ENCODE peak calls at places on chromosome 21, in ten cellular contexts. One of them, this sample, is unnamed. For H3K4me1 and H3K9me3, the result is how much of the 10 kb centered on the place peaks cover.

GRCh38 chr21:38139380-38140168 is 117.2 kb upstream of the KCNJ15 start:
- DNase-seq in fibroblast of lung: peak
- DNase-seq in pancreas: no peak
- DNase-seq in IMR-90: peak
- DNase-seq in neural progenitor cell: no peak
- DNase-seq in CD8-positive, alpha-beta T cell: no peak
- DNase-seq in spleen: no peak
- DNase-seq in effector memory CD4-positive, alpha-beta T cell: no peak
- DNase-seq in tibial artery: no peak
- DNase-seq in adrenal gland: no peak
- DNase-seq in this sample: no peak

GRCh38 chr21:39105341-39105765 is 77.9 kb downstream of the PSMG1 start:
- DNase-seq in fibroblast of lung: peak
- DNase-seq in pancreas: peak
- DNase-seq in IMR-90: peak
- DNase-seq in neural progenitor cell: no peak
- DNase-seq in CD8-positive, alpha-beta T cell: no peak
- DNase-seq in spleen: no peak
- DNase-seq in effector memory CD4-positive, alpha-beta T cell: no peak
- DNase-seq in tibial artery: no peak
- DNase-seq in adrenal gland: no peak
- DNase-seq in this sample: no peak

GRCh38 chr21:18147678-18148077 is 97.0 kb upstream of the CHODL start:
- DNase-seq in fibroblast of lung: no peak
- DNase-seq in pancreas: no peak
- DNase-seq in IMR-90: no peak
- DNase-seq in neural progenitor cell: no peak
- DNase-seq in CD8-positive, alpha-beta T cell: no peak
- DNase-seq in spleen: no peak
- DNase-seq in effector memory CD4-positive, alpha-beta T cell: no peak
- DNase-seq in tibial artery: no peak
- DNase-seq in adrenal gland: no peak
- DNase-seq in this sample: no peak

GRCh38 chr21:17491716-17492414 is 21.0 kb upstream of the CXADR start:
- DNase-seq in fibroblast of lung: peak
- DNase-seq in pancreas: peak
- DNase-seq in IMR-90: peak
- DNase-seq in neural progenitor cell: no peak
- DNase-seq in CD8-positive, alpha-beta T cell: no peak
- DNase-seq in spleen: no peak
- DNase-seq in effector memory CD4-positive, alpha-beta T cell: no peak
- DNase-seq in tibial artery: peak
- DNase-seq in adrenal gland: peak
- DNase-seq in this sample: no peak

GRCh38 chr21:39073717-39074116 is 109.5 kb downstream of the PSMG1 start:
- DNase-seq in fibroblast of lung: no peak
- DNase-seq in pancreas: no peak
- DNase-seq in IMR-90: no peak
- DNase-seq in neural progenitor cell: no peak
- DNase-seq in CD8-positive, alpha-beta T cell: no peak
- DNase-seq in spleen: no peak
- DNase-seq in effector memory CD4-positive, alpha-beta T cell: no peak
- DNase-seq in tibial artery: peak
- DNase-seq in adrenal gland: no peak
- DNase-seq in this sample: no peak

GRCh38 chr21:37357691-37358090 is 8.9 kb upstream of the DYRK1A start:
- DNase-seq in fibroblast of lung: no peak
- DNase-seq in pancreas: no peak
- DNase-seq in IMR-90: no peak
- DNase-seq in neural progenitor cell: no peak
- DNase-seq in CD8-positive, alpha-beta T cell: no peak
- DNase-seq in spleen: no peak
- DNase-seq in effector memory CD4-positive, alpha-beta T cell: no peak
- DNase-seq in tibial artery: no peak
- DNase-seq in adrenal gland: no peak
- DNase-seq in this sample: no peak

GRCh38 chr21:17848228-17848627 is 29.1 kb upstream of the C21orf91 start:
- DNase-seq in fibroblast of lung: peak
- DNase-seq in pancreas: peak
- DNase-seq in IMR-90: peak
- DNase-seq in neural progenitor cell: no peak
- DNase-seq in CD8-positive, alpha-beta T cell: no peak
- DNase-seq in spleen: no peak
- DNase-seq in effector memory CD4-positive, alpha-beta T cell: no peak
- DNase-seq in tibial artery: peak
- DNase-seq in adrenal gland: no peak
- DNase-seq in this sample: peak

GRCh38 chr21:30256100-30256499 is 26.6 kb downstream of the KRTAP24-1 start:
- DNase-seq in fibroblast of lung: no peak
- DNase-seq in pancreas: no peak
- DNase-seq in IMR-90: no peak
- DNase-seq in neural progenitor cell: no peak
- DNase-seq in CD8-positive, alpha-beta T cell: no peak
- DNase-seq in spleen: no peak
- DNase-seq in effector memory CD4-positive, alpha-beta T cell: no peak
- DNase-seq in tibial artery: no peak
- DNase-seq in adrenal gland: no peak
- DNase-seq in this sample: no peak

GRCh38 chr21:36791695-36792451 is 93.0 kb downstream of the SIM2 start:
- DNase-seq in fibroblast of lung: no peak
- DNase-seq in pancreas: no peak
- DNase-seq in IMR-90: no peak
- DNase-seq in neural progenitor cell: peak
- DNase-seq in CD8-positive, alpha-beta T cell: no peak
- DNase-seq in spleen: no peak
- DNase-seq in effector memory CD4-positive, alpha-beta T cell: no peak
- DNase-seq in tibial artery: no peak
- DNase-seq in adrenal gland: no peak
- DNase-seq in this sample: peak

GRCh38 chr21:38950388-38951094 is 144.8 kb downstream of the ETS2 start:
- DNase-seq in fibroblast of lung: peak
- DNase-seq in pancreas: no peak
- DNase-seq in IMR-90: peak
- DNase-seq in neural progenitor cell: no peak
- DNase-seq in CD8-positive, alpha-beta T cell: no peak
- DNase-seq in spleen: no peak
- DNase-seq in effector memory CD4-positive, alpha-beta T cell: no peak
- DNase-seq in tibial artery: peak
- DNase-seq in adrenal gland: no peak
- DNase-seq in this sample: no peak

GRCh38 chr21:39663742-39664492 is 51.2 kb downstream of the B3GALT5 start:
- DNase-seq in fibroblast of lung: no peak
- DNase-seq in pancreas: no peak
- DNase-seq in IMR-90: no peak
- DNase-seq in neural progenitor cell: no peak
- DNase-seq in CD8-positive, alpha-beta T cell: no peak
- DNase-seq in spleen: no peak
- DNase-seq in effector memory CD4-positive, alpha-beta T cell: no peak
- DNase-seq in tibial artery: no peak
- DNase-seq in adrenal gland: no peak
- DNase-seq in this sample: no peak

DNA sequence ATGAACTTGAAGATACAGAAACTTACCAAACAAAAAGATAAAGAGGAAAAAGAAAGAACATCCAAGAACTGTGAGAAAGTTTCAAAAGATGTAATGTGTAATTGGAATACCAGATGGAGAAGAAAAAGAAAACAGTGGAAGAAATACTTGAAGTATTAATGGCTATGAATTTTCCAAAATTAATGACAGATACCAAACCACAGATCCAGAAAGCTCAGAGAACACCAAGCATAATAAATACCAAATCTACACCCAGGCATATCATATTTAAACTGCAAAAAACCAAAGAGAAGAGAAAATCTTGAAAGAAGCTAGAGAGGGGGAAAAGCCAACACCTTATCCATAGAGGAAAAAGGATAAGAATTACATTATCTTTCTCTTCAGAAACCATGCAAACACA is 136.4 kb downstream of the CLIC6 start:
- DNase-seq in fibroblast of lung: no peak
- DNase-seq in pancreas: no peak
- DNase-seq in IMR-90: no peak
- DNase-seq in neural progenitor cell: no peak
- DNase-seq in CD8-positive, alpha-beta T cell: no peak
- DNase-seq in spleen: no peak
- DNase-seq in effector memory CD4-positive, alpha-beta T cell: no peak
- DNase-seq in tibial artery: no peak
- DNase-seq in adrenal gland: no peak
- DNase-seq in this sample: no peak
- H3K4me1 ChIP-seq in fibroblast of lung: under half
- H3K4me1 ChIP-seq in pancreas: under half
- H3K4me1 ChIP-seq in IMR-90: under half
- H3K4me1 ChIP-seq in neural progenitor cell: under half
- H3K4me1 ChIP-seq in CD8-positive, alpha-beta T cell: under half
- H3K4me1 ChIP-seq in spleen: half or more
- H3K4me1 ChIP-seq in effector memory CD4-positive, alpha-beta T cell: under half
- H3K4me1 ChIP-seq in tibial artery: under half
- H3K4me1 ChIP-seq in adrenal gland: under half
- H3K4me1 ChIP-seq in this sample: under half

GRCh38 chr21:22890656-22891055 is 1892.4 kb downstream of the NCAM2 start:
- DNase-seq in fibroblast of lung: no peak
- DNase-seq in pancreas: no peak
- DNase-seq in IMR-90: no peak
- DNase-seq in neural progenitor cell: no peak
- DNase-seq in CD8-positive, alpha-beta T cell: no peak
- DNase-seq in spleen: no peak
- DNase-seq in effector memory CD4-positive, alpha-beta T cell: no peak
- DNase-seq in tibial artery: no peak
- DNase-seq in adrenal gland: no peak
- DNase-seq in this sample: no peak
- H3K9me3 ChIP-seq in fibroblast of lung: under half
- H3K9me3 ChIP-seq in pancreas: under half
- H3K9me3 ChIP-seq in IMR-90: under half
- H3K9me3 ChIP-seq in neural progenitor cell: under half
- H3K9me3 ChIP-seq in CD8-positive, alpha-beta T cell: under half
- H3K9me3 ChIP-seq in spleen: under half
- H3K9me3 ChIP-seq in effector memory CD4-positive, alpha-beta T cell: under half
- H3K9me3 ChIP-seq in tibial artery: under half
- H3K9me3 ChIP-seq in adrenal gland: under half
- H3K9me3 ChIP-seq in this sample: under half

GRCh38 chr21:41923641-41924342 is 30.0 kb downstream of the C2CD2 start:
- DNase-seq in fibroblast of lung: peak
- DNase-seq in pancreas: no peak
- DNase-seq in IMR-90: peak
- DNase-seq in neural progenitor cell: no peak
- DNase-seq in CD8-positive, alpha-beta T cell: no peak
- DNase-seq in spleen: no peak
- DNase-seq in effector memory CD4-positive, alpha-beta T cell: no peak
- DNase-seq in tibial artery: peak
- DNase-seq in adrenal gland: peak
- DNase-seq in this sample: no peak
- H3K27ac ChIP-seq in fibroblast of lung: peak
- H3K27ac ChIP-seq in pancreas: peak
- H3K27ac ChIP-seq in IMR-90: peak
- H3K27ac ChIP-seq in neural progenitor cell: no peak
- H3K27ac ChIP-seq in CD8-positive, alpha-beta T cell: no peak
- H3K27ac ChIP-seq in spleen: peak
- H3K27ac ChIP-seq in effector memory CD4-positive, alpha-beta T cell: no peak
- H3K27ac ChIP-seq in tibial artery: peak
- H3K27ac ChIP-seq in adrenal gland: peak
- H3K27ac ChIP-seq in this sample: peak

DNA sequence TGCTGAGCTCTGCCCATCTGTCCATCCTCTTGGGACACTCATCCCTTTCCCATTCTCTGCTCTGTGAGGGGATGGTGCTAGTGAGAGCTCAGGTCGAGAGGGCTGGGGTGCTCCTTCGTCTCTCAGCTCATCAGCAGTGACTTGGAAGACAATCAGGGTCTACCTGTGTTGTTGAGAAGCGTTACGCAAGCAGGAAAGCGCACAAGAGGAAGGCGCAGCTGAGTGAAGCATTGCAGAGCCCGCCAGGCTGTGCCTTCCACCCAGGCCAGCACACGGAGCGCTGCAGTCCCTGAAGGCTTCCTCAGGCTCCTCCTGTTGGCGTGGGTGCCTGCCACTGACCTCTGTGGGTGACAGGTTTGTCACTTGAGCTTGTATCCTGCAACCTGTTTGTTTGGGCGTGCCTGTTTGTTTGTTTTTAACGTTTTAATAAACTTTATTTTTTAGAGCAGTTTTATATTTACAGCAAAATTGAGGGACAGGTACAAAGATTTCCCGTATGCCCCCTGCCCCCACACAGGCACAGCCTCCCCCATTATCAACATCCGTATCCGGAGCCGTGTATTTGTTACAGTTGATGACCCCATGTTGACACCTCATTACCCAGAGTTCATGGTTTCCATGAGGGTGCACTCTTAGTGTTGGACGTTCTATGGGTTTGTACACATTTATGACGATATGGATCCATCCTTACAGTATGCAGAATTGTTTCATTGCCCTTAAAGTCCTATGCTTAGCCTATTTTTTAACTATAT is 36.7 kb downstream of the ADARB1 start:
- DNase-seq in fibroblast of lung: no peak
- DNase-seq in pancreas: no peak
- DNase-seq in IMR-90: no peak
- DNase-seq in neural progenitor cell: no peak
- DNase-seq in CD8-positive, alpha-beta T cell: no peak
- DNase-seq in spleen: no peak
- DNase-seq in effector memory CD4-positive, alpha-beta T cell: no peak
- DNase-seq in tibial artery: no peak
- DNase-seq in adrenal gland: no peak
- DNase-seq in this sample: no peak
- H3K4me1 ChIP-seq in fibroblast of lung: under half
- H3K4me1 ChIP-seq in pancreas: under half
- H3K4me1 ChIP-seq in IMR-90: under half
- H3K4me1 ChIP-seq in neural progenitor cell: under half
- H3K4me1 ChIP-seq in CD8-positive, alpha-beta T cell: under half
- H3K4me1 ChIP-seq in spleen: half or more
- H3K4me1 ChIP-seq in effector memory CD4-positive, alpha-beta T cell: under half
- H3K4me1 ChIP-seq in tibial artery: half or more
- H3K4me1 ChIP-seq in adrenal gland: under half
- H3K4me1 ChIP-seq in this sample: under half

GRCh38 chr21:44375686-44376320 is 22.4 kb downstream of the TRPM2 start:
- DNase-seq in fibroblast of lung: no peak
- DNase-seq in pancreas: no peak
- DNase-seq in IMR-90: no peak
- DNase-seq in neural progenitor cell: no peak
- DNase-seq in CD8-positive, alpha-beta T cell: no peak
- DNase-seq in spleen: no peak
- DNase-seq in effector memory CD4-positive, alpha-beta T cell: no peak
- DNase-seq in tibial artery: no peak
- DNase-seq in adrenal gland: no peak
- DNase-seq in this sample: no peak
- H3K9me3 ChIP-seq in fibroblast of lung: under half
- H3K9me3 ChIP-seq in pancreas: under half
- H3K9me3 ChIP-seq in IMR-90: under half
- H3K9me3 ChIP-seq in neural progenitor cell: under half
- H3K9me3 ChIP-seq in CD8-positive, alpha-beta T cell: under half
- H3K9me3 ChIP-seq in spleen: under half
- H3K9me3 ChIP-seq in effector memory CD4-positive, alpha-beta T cell: under half
- H3K9me3 ChIP-seq in tibial artery: under half
- H3K9me3 ChIP-seq in adrenal gland: under half
- H3K9me3 ChIP-seq in this sample: under half